ENCODE peak calls at places on chromosomes 5 and 9, in ten cellular contexts. One of them, this sample, is unnamed.

GRCh38 chr9:34997375-34997774 is 7.8 kb downstream of the DNAJB5 start:
- DNase-seq in ecto neural progenitor cell: no peak
- DNase-seq in anterior cingulate cortex: no peak
- DNase-seq in A549: no peak
- DNase-seq in stimulated activated CD4-positive, alpha-beta T cell treated with anti-CD3 and anti-CD28 coated beads, Interleukin-12 subunit alpha, Interleukin-12 subunit beta, amount 100 ng/mL, for 24 hours: no peak
- DNase-seq in epithelial cell of esophagus: no peak
- DNase-seq in NCI-H1092: no peak
- DNase-seq in cardiac septum: no peak
- DNase-seq in GM23338: no peak
- DNase-seq in astrocyte of the spinal cord: no peak
- DNase-seq in this sample: no peak

GRCh38 chr5:90888511-90889324 is 330.1 kb downstream of the ADGRV1 start:
- DNase-seq in ecto neural progenitor cell: no peak
- DNase-seq in anterior cingulate cortex: no peak
- DNase-seq in A549: peak
- DNase-seq in stimulated activated CD4-positive, alpha-beta T cell treated with anti-CD3 and anti-CD28 coated beads, Interleukin-12 subunit alpha, Interleukin-12 subunit beta, amount 100 ng/mL, for 24 hours: no peak
- DNase-seq in epithelial cell of esophagus: peak
- DNase-seq in NCI-H1092: no peak
- DNase-seq in cardiac septum: no peak
- DNase-seq in GM23338: no peak
- DNase-seq in astrocyte of the spinal cord: peak
- DNase-seq in this sample: peak

GRCh38 chr9:26058111-26058895 is 380.1 kb upstream of the TUSC1 start:
- DNase-seq in ecto neural progenitor cell: no peak
- DNase-seq in anterior cingulate cortex: no peak
- DNase-seq in A549: no peak
- DNase-seq in stimulated activated CD4-positive, alpha-beta T cell treated with anti-CD3 and anti-CD28 coated beads, Interleukin-12 subunit alpha, Interleukin-12 subunit beta, amount 100 ng/mL, for 24 hours: no peak
- DNase-seq in epithelial cell of esophagus: peak
- DNase-seq in NCI-H1092: no peak
- DNase-seq in cardiac septum: no peak
- DNase-seq in GM23338: no peak
- DNase-seq in astrocyte of the spinal cord: peak
- DNase-seq in this sample: no peak

GRCh38 chr5:151772029-151772867 is 494 bp downstream of the G3BP1 start:
- DNase-seq in ecto neural progenitor cell: peak
- DNase-seq in anterior cingulate cortex: no peak
- DNase-seq in A549: peak
- DNase-seq in stimulated activated CD4-positive, alpha-beta T cell treated with anti-CD3 and anti-CD28 coated beads, Interleukin-12 subunit alpha, Interleukin-12 subunit beta, amount 100 ng/mL, for 24 hours: peak
- DNase-seq in epithelial cell of esophagus: peak
- DNase-seq in NCI-H1092: peak
- DNase-seq in cardiac septum: peak
- DNase-seq in GM23338: peak
- DNase-seq in astrocyte of the spinal cord: peak
- DNase-seq in this sample: peak

GRCh38 chr5:69265931-69266330 is 31.2 kb downstream of the CDK7 start:
- DNase-seq in ecto neural progenitor cell: peak
- DNase-seq in anterior cingulate cortex: no peak
- DNase-seq in A549: no peak
- DNase-seq in stimulated activated CD4-positive, alpha-beta T cell treated with anti-CD3 and anti-CD28 coated beads, Interleukin-12 subunit alpha, Interleukin-12 subunit beta, amount 100 ng/mL, for 24 hours: no peak
- DNase-seq in epithelial cell of esophagus: peak
- DNase-seq in NCI-H1092: no peak
- DNase-seq in cardiac septum: no peak
- DNase-seq in GM23338: peak
- DNase-seq in astrocyte of the spinal cord: no peak
- DNase-seq in this sample: no peak

GRCh38 chr9:133701321-133701980 is 36.7 kb downstream of the SARDH start:
- DNase-seq in ecto neural progenitor cell: no peak
- DNase-seq in anterior cingulate cortex: peak
- DNase-seq in A549: no peak
- DNase-seq in stimulated activated CD4-positive, alpha-beta T cell treated with anti-CD3 and anti-CD28 coated beads, Interleukin-12 subunit alpha, Interleukin-12 subunit beta, amount 100 ng/mL, for 24 hours: peak
- DNase-seq in epithelial cell of esophagus: no peak
- DNase-seq in NCI-H1092: no peak
- DNase-seq in cardiac septum: peak
- DNase-seq in GM23338: no peak
- DNase-seq in astrocyte of the spinal cord: no peak
- DNase-seq in this sample: no peak

GRCh38 chr9:75891277-75892167 is 1.0 kb downstream of the PCSK5 start:
- DNase-seq in ecto neural progenitor cell: peak
- DNase-seq in anterior cingulate cortex: no peak
- DNase-seq in A549: peak
- DNase-seq in stimulated activated CD4-positive, alpha-beta T cell treated with anti-CD3 and anti-CD28 coated beads, Interleukin-12 subunit alpha, Interleukin-12 subunit beta, amount 100 ng/mL, for 24 hours: peak
- DNase-seq in epithelial cell of esophagus: peak
- DNase-seq in NCI-H1092: no peak
- DNase-seq in cardiac septum: no peak
- DNase-seq in GM23338: peak
- DNase-seq in astrocyte of the spinal cord: peak
- DNase-seq in this sample: no peak

GRCh38 chr9:86604741-86605140 is 250.5 kb upstream of the TUT7 start:
- DNase-seq in ecto neural progenitor cell: no peak
- DNase-seq in anterior cingulate cortex: no peak
- DNase-seq in A549: no peak
- DNase-seq in stimulated activated CD4-positive, alpha-beta T cell treated with anti-CD3 and anti-CD28 coated beads, Interleukin-12 subunit alpha, Interleukin-12 subunit beta, amount 100 ng/mL, for 24 hours: no peak
- DNase-seq in epithelial cell of esophagus: no peak
- DNase-seq in NCI-H1092: no peak
- DNase-seq in cardiac septum: no peak
- DNase-seq in GM23338: no peak
- DNase-seq in astrocyte of the spinal cord: peak
- DNase-seq in this sample: no peak

GRCh38 chr5:94791787-94792186 is 173.3 kb downstream of the SLF1 start:
- DNase-seq in ecto neural progenitor cell: no peak
- DNase-seq in anterior cingulate cortex: no peak
- DNase-seq in A549: no peak
- DNase-seq in stimulated activated CD4-positive, alpha-beta T cell treated with anti-CD3 and anti-CD28 coated beads, Interleukin-12 subunit alpha, Interleukin-12 subunit beta, amount 100 ng/mL, for 24 hours: no peak
- DNase-seq in epithelial cell of esophagus: no peak
- DNase-seq in NCI-H1092: no peak
- DNase-seq in cardiac septum: no peak
- DNase-seq in GM23338: no peak
- DNase-seq in astrocyte of the spinal cord: no peak
- DNase-seq in this sample: no peak

GRCh38 chr5:173394701-173395100 is 66.5 kb upstream of the STC2 start:
- DNase-seq in ecto neural progenitor cell: no peak
- DNase-seq in anterior cingulate cortex: no peak
- DNase-seq in A549: no peak
- DNase-seq in stimulated activated CD4-positive, alpha-beta T cell treated with anti-CD3 and anti-CD28 coated beads, Interleukin-12 subunit alpha, Interleukin-12 subunit beta, amount 100 ng/mL, for 24 hours: no peak
- DNase-seq in epithelial cell of esophagus: no peak
- DNase-seq in NCI-H1092: no peak
- DNase-seq in cardiac septum: no peak
- DNase-seq in GM23338: no peak
- DNase-seq in astrocyte of the spinal cord: no peak
- DNase-seq in this sample: no peak

GRCh38 chr9:76610009-76610352 is 151.0 kb downstream of the GCNT1 start:
- DNase-seq in ecto neural progenitor cell: no peak
- DNase-seq in anterior cingulate cortex: no peak
- DNase-seq in A549: no peak
- DNase-seq in stimulated activated CD4-positive, alpha-beta T cell treated with anti-CD3 and anti-CD28 coated beads, Interleukin-12 subunit alpha, Interleukin-12 subunit beta, amount 100 ng/mL, for 24 hours: no peak
- DNase-seq in epithelial cell of esophagus: no peak
- DNase-seq in NCI-H1092: no peak
- DNase-seq in cardiac septum: no peak
- DNase-seq in GM23338: no peak
- DNase-seq in astrocyte of the spinal cord: peak
- DNase-seq in this sample: no peak

GRCh38 chr5:128534729-128535128 is 3.3 kb downstream of the FBN2 start:
- DNase-seq in ecto neural progenitor cell: no peak
- DNase-seq in anterior cingulate cortex: no peak
- DNase-seq in A549: no peak
- DNase-seq in stimulated activated CD4-positive, alpha-beta T cell treated with anti-CD3 and anti-CD28 coated beads, Interleukin-12 subunit alpha, Interleukin-12 subunit beta, amount 100 ng/mL, for 24 hours: no peak
- DNase-seq in epithelial cell of esophagus: peak
- DNase-seq in NCI-H1092: no peak
- DNase-seq in cardiac septum: no peak
- DNase-seq in GM23338: no peak
- DNase-seq in astrocyte of the spinal cord: peak
- DNase-seq in this sample: no peak

GRCh38 chr9:82022121-82022520 is 33.5 kb downstream of the SPATA31D1 start:
- DNase-seq in ecto neural progenitor cell: no peak
- DNase-seq in anterior cingulate cortex: no peak
- DNase-seq in A549: no peak
- DNase-seq in stimulated activated CD4-positive, alpha-beta T cell treated with anti-CD3 and anti-CD28 coated beads, Interleukin-12 subunit alpha, Interleukin-12 subunit beta, amount 100 ng/mL, for 24 hours: no peak
- DNase-seq in epithelial cell of esophagus: no peak
- DNase-seq in NCI-H1092: no peak
- DNase-seq in cardiac septum: no peak
- DNase-seq in GM23338: no peak
- DNase-seq in astrocyte of the spinal cord: no peak
- DNase-seq in this sample: no peak

GRCh38 chr5:165227515-165227914 is 1722.1 kb downstream of the MAT2B start:
- DNase-seq in ecto neural progenitor cell: no peak
- DNase-seq in anterior cingulate cortex: no peak
- DNase-seq in A549: no peak
- DNase-seq in stimulated activated CD4-positive, alpha-beta T cell treated with anti-CD3 and anti-CD28 coated beads, Interleukin-12 subunit alpha, Interleukin-12 subunit beta, amount 100 ng/mL, for 24 hours: no peak
- DNase-seq in epithelial cell of esophagus: peak
- DNase-seq in NCI-H1092: no peak
- DNase-seq in cardiac septum: no peak
- DNase-seq in GM23338: peak
- DNase-seq in astrocyte of the spinal cord: no peak
- DNase-seq in this sample: no peak

GRCh38 chr5:116068028-116068632 is 16.7 kb upstream of the COMMD10 start:
- DNase-seq in ecto neural progenitor cell: no peak
- DNase-seq in anterior cingulate cortex: no peak
- DNase-seq in A549: peak
- DNase-seq in stimulated activated CD4-positive, alpha-beta T cell treated with anti-CD3 and anti-CD28 coated beads, Interleukin-12 subunit alpha, Interleukin-12 subunit beta, amount 100 ng/mL, for 24 hours: no peak
- DNase-seq in epithelial cell of esophagus: peak
- DNase-seq in NCI-H1092: peak
- DNase-seq in cardiac septum: no peak
- DNase-seq in GM23338: peak
- DNase-seq in astrocyte of the spinal cord: peak
- DNase-seq in this sample: no peak

GRCh38 chr5:175709276-175709781 is 51.5 kb downstream of the HRH2 start:
- DNase-seq in ecto neural progenitor cell: no peak
- DNase-seq in anterior cingulate cortex: no peak
- DNase-seq in A549: no peak
- DNase-seq in stimulated activated CD4-positive, alpha-beta T cell treated with anti-CD3 and anti-CD28 coated beads, Interleukin-12 subunit alpha, Interleukin-12 subunit beta, amount 100 ng/mL, for 24 hours: no peak
- DNase-seq in epithelial cell of esophagus: no peak
- DNase-seq in NCI-H1092: no peak
- DNase-seq in cardiac septum: peak
- DNase-seq in GM23338: no peak
- DNase-seq in astrocyte of the spinal cord: no peak
- DNase-seq in this sample: no peak

GRCh38 chr9:110650261-110650660 is 18.3 kb upstream of the MUSK start:
- DNase-seq in ecto neural progenitor cell: no peak
- DNase-seq in anterior cingulate cortex: no peak
- DNase-seq in A549: no peak
- DNase-seq in stimulated activated CD4-positive, alpha-beta T cell treated with anti-CD3 and anti-CD28 coated beads, Interleukin-12 subunit alpha, Interleukin-12 subunit beta, amount 100 ng/mL, for 24 hours: no peak
- DNase-seq in epithelial cell of esophagus: peak
- DNase-seq in NCI-H1092: no peak
- DNase-seq in cardiac septum: no peak
- DNase-seq in GM23338: no peak
- DNase-seq in astrocyte of the spinal cord: peak
- DNase-seq in this sample: no peak

GRCh38 chr5:24644757-24645156 is at the start of gene CDH10:
- DNase-seq in ecto neural progenitor cell: peak
- DNase-seq in anterior cingulate cortex: no peak
- DNase-seq in A549: no peak
- DNase-seq in stimulated activated CD4-positive, alpha-beta T cell treated with anti-CD3 and anti-CD28 coated beads, Interleukin-12 subunit alpha, Interleukin-12 subunit beta, amount 100 ng/mL, for 24 hours: no peak
- DNase-seq in epithelial cell of esophagus: peak
- DNase-seq in NCI-H1092: peak
- DNase-seq in cardiac septum: no peak
- DNase-seq in GM23338: peak
- DNase-seq in astrocyte of the spinal cord: peak
- DNase-seq in this sample: no peak

GRCh38 chr5:123882946-123883345 is 371.0 kb downstream of the CSNK1G3 start:
- DNase-seq in ecto neural progenitor cell: no peak
- DNase-seq in anterior cingulate cortex: no peak
- DNase-seq in A549: no peak
- DNase-seq in stimulated activated CD4-positive, alpha-beta T cell treated with anti-CD3 and anti-CD28 coated beads, Interleukin-12 subunit alpha, Interleukin-12 subunit beta, amount 100 ng/mL, for 24 hours: no peak
- DNase-seq in epithelial cell of esophagus: peak
- DNase-seq in NCI-H1092: no peak
- DNase-seq in cardiac septum: no peak
- DNase-seq in GM23338: no peak
- DNase-seq in astrocyte of the spinal cord: peak
- DNase-seq in this sample: no peak

GRCh38 chr5:116544542-116545241 is 29.9 kb downstream of the SEMA6A start:
- DNase-seq in ecto neural progenitor cell: no peak
- DNase-seq in anterior cingulate cortex: no peak
- DNase-seq in A549: no peak
- DNase-seq in stimulated activated CD4-positive, alpha-beta T cell treated with anti-CD3 and anti-CD28 coated beads, Interleukin-12 subunit alpha, Interleukin-12 subunit beta, amount 100 ng/mL, for 24 hours: no peak
- DNase-seq in epithelial cell of esophagus: no peak
- DNase-seq in NCI-H1092: no peak
- DNase-seq in cardiac septum: no peak
- DNase-seq in GM23338: no peak
- DNase-seq in astrocyte of the spinal cord: no peak
- DNase-seq in this sample: peak

GRCh38 chr5:149210968-149211495 is 60.6 kb upstream of the AFAP1L1 start:
- DNase-seq in ecto neural progenitor cell: peak
- DNase-seq in anterior cingulate cortex: no peak
- DNase-seq in A549: no peak
- DNase-seq in stimulated activated CD4-positive, alpha-beta T cell treated with anti-CD3 and anti-CD28 coated beads, Interleukin-12 subunit alpha, Interleukin-12 subunit beta, amount 100 ng/mL, for 24 hours: no peak
- DNase-seq in epithelial cell of esophagus: no peak
- DNase-seq in NCI-H1092: no peak
- DNase-seq in cardiac septum: no peak
- DNase-seq in GM23338: peak
- DNase-seq in astrocyte of the spinal cord: no peak
- DNase-seq in this sample: no peak

GRCh38 chr5:62307364-62307689 is 1.3 kb downstream of the KIF2A start:
- DNase-seq in ecto neural progenitor cell: no peak
- DNase-seq in anterior cingulate cortex: no peak
- DNase-seq in A549: no peak
- DNase-seq in stimulated activated CD4-positive, alpha-beta T cell treated with anti-CD3 and anti-CD28 coated beads, Interleukin-12 subunit alpha, Interleukin-12 subunit beta, amount 100 ng/mL, for 24 hours: no peak
- DNase-seq in epithelial cell of esophagus: no peak
- DNase-seq in NCI-H1092: no peak
- DNase-seq in cardiac septum: no peak
- DNase-seq in GM23338: no peak
- DNase-seq in astrocyte of the spinal cord: no peak
- DNase-seq in this sample: no peak

GRCh38 chr9:134735441-134736175 is 94.0 kb downstream of the COL5A1 start:
- DNase-seq in ecto neural progenitor cell: peak
- DNase-seq in anterior cingulate cortex: no peak
- DNase-seq in A549: no peak
- DNase-seq in stimulated activated CD4-positive, alpha-beta T cell treated with anti-CD3 and anti-CD28 coated beads, Interleukin-12 subunit alpha, Interleukin-12 subunit beta, amount 100 ng/mL, for 24 hours: no peak
- DNase-seq in epithelial cell of esophagus: no peak
- DNase-seq in NCI-H1092: no peak
- DNase-seq in cardiac septum: no peak
- DNase-seq in GM23338: no peak
- DNase-seq in astrocyte of the spinal cord: no peak
- DNase-seq in this sample: no peak

GRCh38 chr9:35579130-35579529 is 25.9 kb upstream of the TESK1 start:
- DNase-seq in ecto neural progenitor cell: no peak
- DNase-seq in anterior cingulate cortex: no peak
- DNase-seq in A549: no peak
- DNase-seq in stimulated activated CD4-positive, alpha-beta T cell treated with anti-CD3 and anti-CD28 coated beads, Interleukin-12 subunit alpha, Interleukin-12 subunit beta, amount 100 ng/mL, for 24 hours: peak
- DNase-seq in epithelial cell of esophagus: peak
- DNase-seq in NCI-H1092: no peak
- DNase-seq in cardiac septum: no peak
- DNase-seq in GM23338: no peak
- DNase-seq in astrocyte of the spinal cord: no peak
- DNase-seq in this sample: no peak

GRCh38 chr5:3778000-3778570 is 182.5 kb downstream of the IRX1 start:
- DNase-seq in ecto neural progenitor cell: no peak
- DNase-seq in anterior cingulate cortex: no peak
- DNase-seq in A549: no peak
- DNase-seq in stimulated activated CD4-positive, alpha-beta T cell treated with anti-CD3 and anti-CD28 coated beads, Interleukin-12 subunit alpha, Interleukin-12 subunit beta, amount 100 ng/mL, for 24 hours: no peak
- DNase-seq in epithelial cell of esophagus: no peak
- DNase-seq in NCI-H1092: no peak
- DNase-seq in cardiac septum: no peak
- DNase-seq in GM23338: no peak
- DNase-seq in astrocyte of the spinal cord: no peak
- DNase-seq in this sample: no peak

GRCh38 chr9:132014218-132014800 is 65.4 kb downstream of the MED27 start:
- DNase-seq in ecto neural progenitor cell: no peak
- DNase-seq in anterior cingulate cortex: no peak
- DNase-seq in A549: no peak
- DNase-seq in stimulated activated CD4-positive, alpha-beta T cell treated with anti-CD3 and anti-CD28 coated beads, Interleukin-12 subunit alpha, Interleukin-12 subunit beta, amount 100 ng/mL, for 24 hours: no peak
- DNase-seq in epithelial cell of esophagus: no peak
- DNase-seq in NCI-H1092: no peak
- DNase-seq in cardiac septum: no peak
- DNase-seq in GM23338: no peak
- DNase-seq in astrocyte of the spinal cord: no peak
- DNase-seq in this sample: no peak

GRCh38 chr5:133398646-133399081 is 213.7 kb downstream of the FSTL4 start:
- DNase-seq in ecto neural progenitor cell: no peak
- DNase-seq in anterior cingulate cortex: no peak
- DNase-seq in A549: no peak
- DNase-seq in stimulated activated CD4-positive, alpha-beta T cell treated with anti-CD3 and anti-CD28 coated beads, Interleukin-12 subunit alpha, Interleukin-12 subunit beta, amount 100 ng/mL, for 24 hours: peak
- DNase-seq in epithelial cell of esophagus: no peak
- DNase-seq in NCI-H1092: no peak
- DNase-seq in cardiac septum: no peak
- DNase-seq in GM23338: no peak
- DNase-seq in astrocyte of the spinal cord: no peak
- DNase-seq in this sample: no peak

This sample was measured in Caki2.